ENCODE peak calls at places on chromosomes 2 and 18, in four cellular contexts. F is astrocyte, C is MCF 10A, Z is GM13977. T is an unnamed sample.

GRCh38 chr18:21682276-21683051 is 22.1 kb downstream of the ABHD3 start:
- DNase-seq in Z (peak; percentile 44), C (no peak), F (peak; percentile 75), T (peak; percentile 82)

GRCh38 chr18:38811209-38811608 is 1245.6 kb upstream of the CELF4 start:
- DNase-seq in Z (no peak), C (no peak), F (no peak), T (no peak)

GRCh38 chr2:224838335-224838734 is 122.2 kb upstream of the CCDC195 start:
- DNase-seq in F (peak; percentile 45), Z (no peak), C (peak; percentile 58), T (no peak)

GRCh38 chr2:43007901-43008300 is 215.5 kb upstream of the HAAO start:
- DNase-seq in Z (no peak), F (no peak), C (no peak), T (no peak)

GRCh38 chr2:230666885-230667712 is 45.5 kb upstream of the CAB39 start:
- DNase-seq in C (peak; percentile 89), F (peak; percentile 56), Z (no peak), T (peak; percentile 72)

GRCh38 chr18:13452448-13452811 is 233.9 kb downstream of the LDLRAD4 start:
- DNase-seq in F (peak; percentile 79), C (peak; percentile 2), Z (no peak), T (no peak)

GRCh38 chr2:16125614-16126125 is 185.3 kb downstream of the MYCN start:
- DNase-seq in F (no peak), C (no peak), Z (no peak), T (no peak)

GRCh38 chr2:9010866-9011265 is 7.4 kb upstream of the MBOAT2 start:
- DNase-seq in F (peak; percentile 78), Z (no peak), C (peak; percentile 70), T (no peak)

GRCh38 chr2:121359170-121359569 is 74.2 kb upstream of the TFCP2L1 start:
- DNase-seq in C (no peak), F (no peak), Z (no peak), T (no peak)

GRCh38 chr2:205563646-205564045 is 118.7 kb upstream of the NRP2 start:
- DNase-seq in Z (no peak), F (no peak), C (peak; percentile 16), T (peak; percentile 22)

GRCh38 chr2:219743548-219743947 is 116.1 kb downstream of the SLC4A3 start:
- DNase-seq in F (no peak), C (no peak), Z (no peak), T (no peak)

GRCh38 chr2:2492800-2493199 is 161.7 kb upstream of the MYT1L start:
- DNase-seq in C (no peak), Z (no peak), F (no peak), T (no peak)

GRCh38 chr2:234158812-234159211 is 108.3 kb downstream of the SPP2 start:
- DNase-seq in Z (no peak), C (peak; percentile 34), F (peak; percentile 70), T (no peak)

GRCh38 chr2:217966399-217967068 is 36.3 kb downstream of the TNS1 start:
- DNase-seq in F (peak; percentile 23), C (no peak), Z (no peak), T (no peak)

GRCh38 chr2:232142049-232142448 is 180.5 kb downstream of the DIS3L2 start:
- DNase-seq in Z (peak; percentile 34), F (peak; percentile 8), C (peak; percentile 46), T (peak; percentile 47)

GRCh38 chr2:121101093-121101715 is 183.8 kb downstream of the TFCP2L1 start:
- DNase-seq in F (no peak), C (no peak), Z (no peak), T (no peak)

GRCh38 chr2:174931724-174932123 is 73.5 kb downstream of the CHN1 start:
- DNase-seq in Z (no peak), C (no peak), F (peak; percentile 87), T (no peak)

GRCh38 chr2:221629478-221629877 is 57.4 kb upstream of the EPHA4 start:
- DNase-seq in F (peak; percentile 88), C (peak; percentile 60), Z (no peak), T (no peak)

GRCh38 chr2:68901199-68901515 is 30.0 kb upstream of the BMP10 start:
- DNase-seq in Z (no peak), F (no peak), C (peak; percentile 34), T (peak; percentile 52)

GRCh38 chr2:71932027-71932779 is 215.5 kb downstream of the CYP26B1 start:
- DNase-seq in Z (peak; percentile 1), F (no peak), C (no peak), T (no peak)

GRCh38 chr2:71934595-71935263 is 212.9 kb downstream of the CYP26B1 start:
- DNase-seq in F (peak; percentile 36), Z (peak; percentile 2), C (peak; percentile 99), T (no peak)

GRCh38 chr2:71934320-71934593 is 213.4 kb downstream of the CYP26B1 start:
- DNase-seq in Z (peak; percentile 1), F (no peak), C (no peak), T (no peak)

GRCh38 chr2:71932780-71933466 is 214.7 kb downstream of the CYP26B1 start:
- DNase-seq in Z (peak; percentile 5), C (no peak), F (no peak), T (no peak)

DNA sequence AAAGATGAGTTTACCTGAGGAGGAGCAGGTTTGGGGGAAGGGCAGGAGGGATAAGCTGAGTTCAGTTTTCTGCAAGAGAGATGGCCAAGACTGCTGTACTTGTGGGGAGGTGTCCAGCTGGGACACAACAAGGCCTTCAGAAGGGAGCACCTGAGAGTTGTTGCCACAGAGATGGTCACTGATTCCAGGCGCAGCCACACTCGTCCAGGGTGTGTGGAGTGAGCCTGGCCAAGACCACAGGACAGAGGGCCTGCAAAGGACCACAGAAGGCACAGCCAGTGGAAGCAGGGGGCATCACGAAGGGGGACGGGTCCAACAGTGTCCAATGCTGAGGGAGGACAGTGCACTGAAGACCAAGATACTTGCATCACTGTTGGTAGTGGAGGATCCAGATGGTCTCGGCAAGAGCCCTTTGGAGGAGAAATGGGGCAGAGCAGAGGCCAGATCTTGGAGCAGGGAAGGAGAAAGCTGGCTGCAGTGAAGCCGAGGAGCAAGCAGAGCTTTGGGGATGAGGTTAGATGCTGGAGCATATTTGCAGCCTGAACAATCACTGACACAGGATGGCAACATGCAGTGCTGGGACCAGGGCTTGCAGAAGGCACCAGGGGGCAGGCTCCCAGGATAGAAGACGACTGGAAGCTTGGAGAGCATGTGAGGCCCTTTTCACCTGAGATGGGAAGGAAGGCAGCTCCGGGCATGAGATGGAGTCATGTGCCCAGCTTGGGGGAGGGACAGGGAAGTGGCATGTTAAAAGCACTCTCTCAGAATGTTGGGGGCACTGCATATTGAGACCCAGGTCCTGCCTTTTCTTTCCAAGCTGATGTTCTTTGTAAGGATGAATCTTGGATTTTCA is 214.0 kb downstream of the CYP26B1 start:
- DNase-seq in C (peak; percentile 86), Z (peak; percentile 6), F (peak; percentile 14), T (no peak)
- TF ChIP-seq CTCF in C (no peak), Z (no peak), F (no peak), T (no peak)

DNA sequence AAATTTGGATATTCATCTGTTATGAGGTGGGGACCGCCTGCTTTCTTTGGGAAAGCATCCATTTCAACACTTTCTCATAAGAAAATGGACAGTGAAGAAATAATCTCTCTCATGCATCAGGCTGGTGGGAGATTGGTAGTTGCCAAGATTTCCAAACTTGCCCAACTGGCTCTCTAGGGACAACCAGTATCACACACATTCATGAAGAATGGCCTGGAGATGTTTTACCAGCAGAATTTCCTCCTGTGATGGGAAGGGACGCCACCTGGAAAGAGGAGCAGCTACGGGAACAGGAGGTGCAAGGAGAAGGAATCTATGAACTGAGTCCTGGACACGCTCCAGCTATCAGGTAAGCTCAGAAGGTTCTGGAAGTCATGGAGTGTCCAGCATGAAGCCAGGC is 39.4 kb downstream of the LIPG start:
- DNase-seq in F (no peak), Z (no peak), C (no peak), T (no peak)
- TF ChIP-seq CTCF in F (no peak), Z (no peak), C (no peak), T (no peak)

GRCh38 chr2:18154812-18155211 is 276.3 kb downstream of the KCNS3 start:
- DNase-seq in Z (no peak), F (peak; percentile 36), C (peak; percentile 12), T (no peak)
- TF ChIP-seq CTCF in Z (no peak), F (no peak), C (no peak), T (no peak)

DNA sequence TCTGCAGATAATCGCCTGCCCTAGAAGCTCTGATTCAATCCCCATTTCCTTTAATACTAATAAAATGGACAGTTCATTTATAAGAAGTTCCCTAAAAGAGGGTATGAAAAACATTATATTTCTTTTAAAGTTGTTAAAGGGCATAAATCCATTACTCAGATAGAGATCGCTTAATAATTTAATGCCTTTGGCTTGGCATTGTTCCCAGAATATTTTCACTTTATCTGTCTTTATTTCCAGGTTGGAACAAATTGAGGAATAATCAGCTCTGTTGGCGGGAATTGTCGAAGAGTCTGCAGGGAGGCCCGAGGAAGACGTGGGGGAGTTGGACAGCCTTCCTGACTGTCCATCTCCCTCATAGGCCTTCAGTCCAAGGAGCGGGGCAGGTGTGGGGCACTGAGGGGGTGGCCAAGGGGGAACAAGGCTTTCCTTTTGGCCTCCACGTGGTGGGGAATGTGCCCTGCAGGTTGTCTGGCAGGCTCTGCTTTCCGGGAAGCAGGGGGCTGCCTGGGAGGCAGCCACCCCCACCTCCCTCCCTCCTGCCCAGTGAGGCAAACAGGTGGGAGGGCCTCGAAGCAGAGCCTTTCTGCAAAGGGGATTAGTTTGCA is 179.6 kb downstream of the ZBTB7C start:
- DNase-seq in F (no peak), Z (no peak), C (no peak), T (no peak)
- TF ChIP-seq CTCF in F (no peak), Z (no peak), C (no peak), T (no peak)

DNA sequence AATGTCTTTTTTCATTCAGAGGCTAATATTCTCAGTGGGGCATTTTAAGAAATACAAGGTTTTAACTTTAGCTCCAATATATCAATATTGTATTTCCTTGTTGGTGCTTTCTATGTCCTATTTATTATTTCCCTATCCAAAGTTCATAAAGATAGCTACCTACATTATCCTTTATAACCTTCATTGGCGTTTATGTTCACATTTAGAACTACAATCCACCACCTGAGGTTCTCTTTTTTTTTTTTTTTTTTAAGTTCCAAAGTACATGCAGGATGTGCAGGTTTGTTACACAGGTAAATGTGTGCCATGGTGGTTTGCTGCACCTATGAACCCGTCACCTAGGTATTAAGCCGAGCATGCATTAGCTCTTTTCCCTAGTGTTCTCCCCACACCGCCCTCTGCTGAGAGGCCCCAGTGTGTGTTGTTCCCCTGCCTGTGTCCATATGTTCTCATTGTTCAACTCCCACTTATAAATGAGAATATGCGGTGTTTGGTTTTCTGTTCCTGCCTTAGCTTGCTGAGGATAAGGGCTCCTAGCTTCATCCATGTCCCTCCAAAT is 694.6 kb downstream of the SUCLG1 start:
- DNase-seq in Z (no peak), C (no peak), F (no peak), T (no peak)
- TF ChIP-seq CTCF in Z (no peak), C (no peak), F (no peak), T (no peak)

GRCh38 chr2:112020561-112020960 is 34.5 kb upstream of the TMEM87B start:
- DNase-seq in Z (no peak), C (no peak), F (no peak), T (no peak)
- TF ChIP-seq CTCF in Z (no peak), C (no peak), F (no peak), T (no peak)

DNA sequence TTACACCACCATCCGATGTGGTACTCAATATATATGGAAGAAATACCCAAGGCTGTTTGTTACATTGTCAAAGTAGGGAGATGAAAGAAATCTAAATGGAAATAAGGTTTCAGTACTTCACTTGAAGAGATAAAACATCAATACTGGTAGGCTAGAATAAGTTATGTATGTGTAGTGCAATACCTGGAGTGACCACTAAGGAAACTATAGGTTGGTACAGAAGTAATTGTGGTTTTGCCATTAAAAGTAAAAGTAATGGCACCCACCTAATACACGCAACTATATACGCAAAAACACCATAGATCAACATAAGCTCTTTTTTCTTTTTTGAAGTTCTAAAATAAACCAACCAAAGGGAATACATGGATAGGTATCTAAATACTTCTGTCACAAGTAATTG is 143.2 kb upstream of the KYNU start:
- DNase-seq in C (no peak), F (no peak), Z (no peak), T (no peak)
- TF ChIP-seq CTCF in C (no peak), F (no peak), Z (no peak), T (no peak)